ENCODE peak calls at places on chromosomes 2 and 18, in four cellular contexts. D, P, G and N are unnamed samples.
A peak's percentile ranks its signal among the peaks of the same experiment; 100 is the strongest.

GRCh38 chr2:174615951-174616436 is 18.4 kb upstream of the WIPF1 start:
- DNase-seq in D (no peak), G (peak; percentile 41), P (no peak), N (no peak)

GRCh38 chr2:100124746-100125145 is 17.6 kb downstream of the AFF3 start:
- DNase-seq in P (no peak), G (no peak), D (no peak), N (no peak)

GRCh38 chr2:105744909-105745853 is at the start of gene NCK2:
- DNase-seq in P (peak; percentile 79), G (peak; percentile 71), D (peak; percentile 71), N (peak; percentile 67)

GRCh38 chr2:12636837-12637581 is 79.7 kb upstream of the TRIB2 start:
- DNase-seq in P (peak; percentile 25), D (no peak), G (no peak), N (no peak)

GRCh38 chr18:48938827-48939367 is 11.9 kb downstream of the SMAD7 start:
- DNase-seq in D (peak; percentile 39), P (no peak), G (peak; percentile 68), N (no peak)

GRCh38 chr2:98236935-98237334 is 109.3 kb upstream of the CNGA3 start:
- DNase-seq in G (no peak), D (no peak), P (no peak), N (no peak)

GRCh38 chr2:38959938-38960608 is 70.4 kb downstream of the ARHGEF33 start:
- DNase-seq in G (peak; percentile 93), P (peak; percentile 97), D (peak; percentile 85), N (peak; percentile 85)

GRCh38 chr18:494602-494983 is 5.9 kb downstream of the COLEC12 start:
- DNase-seq in D (no peak), G (peak; percentile 30), P (no peak), N (no peak)

GRCh38 chr2:40430741-40431599 is 20.9 kb downstream of the SLC8A1 start:
- DNase-seq in G (no peak), P (no peak), D (no peak), N (no peak)

GRCh38 chr18:40911582-40912254 is 1043.3 kb upstream of the PIK3C3 start:
- DNase-seq in D (no peak), G (peak; percentile 5), P (no peak), N (no peak)

GRCh38 chr18:72848534-72849237 is 19.1 kb downstream of the NETO1 start:
- DNase-seq in P (no peak), D (no peak), G (no peak), N (no peak)

GRCh38 chr2:239521518-239521815 is 120.6 kb upstream of the HDAC4 start:
- DNase-seq in D (no peak), P (no peak), G (no peak), N (no peak)

GRCh38 chr2:65198737-65199136 is 28.9 kb upstream of the ACTR2 start:
- DNase-seq in D (no peak), P (no peak), G (no peak), N (no peak)

GRCh38 chr2:26898480-26899058 is 50.6 kb downstream of the DPYSL5 start:
- DNase-seq in G (no peak), D (no peak), P (no peak), N (no peak)

GRCh38 chr18:8705280-8705940 is at the start of gene MTCL1:
- DNase-seq in P (peak; percentile 75), D (peak; percentile 75), G (peak; percentile 91), N (peak; percentile 69)

GRCh38 chr2:182365855-182366254 is 61.0 kb downstream of the PDE1A start:
- DNase-seq in P (no peak), D (no peak), G (no peak), N (no peak)

GRCh38 chr2:183063083-183063482 is 15.5 kb upstream of the DUSP19 start:
- DNase-seq in P (no peak), D (no peak), G (peak; percentile 27), N (no peak)

GRCh38 chr2:232581725-232582124 is 31.2 kb downstream of the EIF4E2 start:
- DNase-seq in G (no peak), D (no peak), P (no peak), N (no peak)

GRCh38 chr2:207046642-207047213 is 107.4 kb downstream of the CPO start:
- DNase-seq in P (no peak), G (peak; percentile 56), D (no peak), N (no peak)

GRCh38 chr2:124437811-124438210 is 412.7 kb downstream of the CNTNAP5 start:
- DNase-seq in D (no peak), G (no peak), P (peak; percentile 85), N (no peak)

GRCh38 chr2:172082105-172082943 is 3.0 kb upstream of the DLX1 start:
- DNase-seq in G (peak; percentile 33), D (no peak), P (peak; percentile 18), N (no peak)

GRCh38 chr2:96526615-96527014 is 9.9 kb upstream of the ARID5A start:
- DNase-seq in D (peak; percentile 36), G (no peak), P (no peak), N (no peak)

GRCh38 chr2:10584843-10585475 is 104.8 kb downstream of the NOL10 start:
- DNase-seq in G (peak; percentile 71), D (no peak), P (peak; percentile 69), N (no peak)

GRCh38 chr2:98715812-98716451 is 15.0 kb downstream of the MGAT4A start:
- DNase-seq in G (no peak), P (no peak), D (no peak), N (no peak)